ENCODE peak calls at places on chromosomes 5 and 9, in four cellular contexts. L is IMR-90, G is GM12878, D is K562. E is an unnamed sample.
A peak's percentile ranks its signal among the peaks of the same experiment; 100 is the strongest.

GRCh38 chr9:10436771-10437170 is 176.0 kb downstream of the PTPRD start:
- DNase-seq in G (no peak), L (no peak), D (no peak), E (no peak)

GRCh38 chr5:82446765-82447164 is 168.6 kb upstream of the RPS23 start:
- DNase-seq in D (no peak), G (no peak), L (no peak), E (no peak)

GRCh38 chr5:159105318-159106053 is 5.8 kb upstream of the EBF1 start:
- DNase-seq in L (no peak), G (no peak), D (no peak), E (no peak)

GRCh38 chr9:124267271-124267807 is 9.6 kb downstream of the NEK6 start:
- DNase-seq in D (no peak), G (no peak), L (peak; percentile 85), E (peak; percentile 89)

GRCh38 chr5:155897761-155898160 is 429.2 kb upstream of the SGCD start:
- DNase-seq in G (no peak), D (no peak), L (no peak), E (no peak)

GRCh38 chr9:446074-446699 is 231.5 kb downstream of the DOCK8 start:
- DNase-seq in D (no peak), L (no peak), G (no peak), E (no peak)

GRCh38 chr9:115591584-115591984 is 473.6 kb upstream of the TNC start:
- DNase-seq in L (peak; percentile 100), D (peak; percentile 9), G (peak; percentile 5), E (peak; percentile 90)

GRCh38 chr9:5510360-5510931 is at the start of gene PDCD1LG2:
- DNase-seq in L (peak; percentile 84), D (no peak), G (peak; percentile 76), E (peak; percentile 69)

GRCh38 chr5:72584466-72584865 is 77.3 kb upstream of the ZNF366 start:
- DNase-seq in L (no peak), D (no peak), G (peak; percentile 36), E (no peak)

GRCh38 chr5:2293906-2294305 is 411.2 kb upstream of the IRX4 start:
- DNase-seq in G (no peak), D (no peak), L (no peak), E (no peak)

GRCh38 chr5:172944741-172945140 is 14.5 kb upstream of the RPL26L1 start:
- DNase-seq in G (no peak), L (peak; percentile 26), D (no peak), E (no peak)

GRCh38 chr9:134759913-134760312 is 118.3 kb downstream of the COL5A1 start:
- DNase-seq in L (no peak), G (no peak), D (no peak), E (no peak)
- TF ChIP-seq FOS in L (no peak), G (no peak), D (no peak), E (no peak)

DNA sequence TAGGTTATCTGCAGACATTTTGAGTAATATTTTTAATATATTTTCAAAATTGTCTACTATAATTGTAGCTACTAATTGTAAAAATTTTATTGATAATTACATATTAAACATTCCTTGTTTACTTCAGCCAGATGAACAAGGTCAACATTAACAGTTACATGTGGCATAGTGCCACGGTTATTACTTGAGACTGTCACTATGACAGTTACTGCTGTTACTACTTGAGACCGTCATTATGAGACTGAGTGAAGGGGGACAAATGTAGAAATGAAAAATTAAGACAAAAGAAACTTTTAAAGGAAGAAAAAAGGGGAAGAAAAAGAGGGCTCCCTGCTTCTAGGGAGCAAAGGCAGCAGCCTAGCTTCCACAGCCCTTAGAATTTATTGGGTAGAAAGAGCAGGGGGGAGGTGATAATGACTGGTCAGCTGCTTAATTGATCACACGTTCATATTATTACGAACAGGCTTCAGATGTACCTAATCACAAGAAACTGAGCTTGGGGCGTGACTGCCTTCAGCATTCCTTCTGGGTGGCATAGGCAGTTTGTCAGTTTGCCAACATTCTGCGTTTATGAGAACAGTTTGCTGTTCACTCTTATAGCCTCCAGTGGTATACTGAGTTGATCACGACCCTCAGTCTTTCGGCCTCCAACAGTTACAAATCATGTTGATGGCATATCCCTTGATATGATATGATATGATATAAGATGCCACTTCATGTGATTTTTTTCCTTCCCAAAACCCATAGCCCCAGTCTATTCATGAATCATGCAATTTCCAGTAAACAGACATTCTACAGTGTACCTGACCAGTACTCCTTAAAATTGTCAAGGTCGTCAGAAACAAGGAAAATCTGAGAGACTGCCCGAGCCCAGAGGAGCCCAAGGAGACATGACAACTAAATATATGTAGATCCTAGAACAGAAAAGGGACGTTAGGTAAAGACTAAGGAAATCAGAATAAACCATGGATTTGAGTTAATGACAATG is 13.1 kb downstream of the MARCHF6 start:
- DNase-seq in L (peak; percentile 54), D (no peak), G (no peak), E (no peak)
- TF ChIP-seq FOS in L (no peak), D (no peak), G (no peak), E (no peak)

GRCh38 chr5:16253856-16254255 is 74.3 kb upstream of the MARCHF11 start:
- DNase-seq in D (no peak), G (no peak), L (no peak), E (no peak)
- TF ChIP-seq FOS in D (no peak), G (no peak), L (no peak), E (no peak)

GRCh38 chr9:135399000-135399649 is 80.5 kb upstream of the PPP1R26 start:
- DNase-seq in L (no peak), D (no peak), G (no peak), E (no peak)

GRCh38 chr9:135402739-135403695 is 76.6 kb upstream of the PPP1R26 start:
- DNase-seq in L (no peak), G (no peak), D (no peak), E (no peak)

GRCh38 chr9:135402048-135402738 is 77.4 kb upstream of the PPP1R26 start:
- DNase-seq in D (no peak), G (no peak), L (no peak), E (no peak)

GRCh38 chr9:135401218-135401617 is 78.4 kb upstream of the PPP1R26 start:
- DNase-seq in G (no peak), D (no peak), L (no peak), E (no peak)

DNA sequence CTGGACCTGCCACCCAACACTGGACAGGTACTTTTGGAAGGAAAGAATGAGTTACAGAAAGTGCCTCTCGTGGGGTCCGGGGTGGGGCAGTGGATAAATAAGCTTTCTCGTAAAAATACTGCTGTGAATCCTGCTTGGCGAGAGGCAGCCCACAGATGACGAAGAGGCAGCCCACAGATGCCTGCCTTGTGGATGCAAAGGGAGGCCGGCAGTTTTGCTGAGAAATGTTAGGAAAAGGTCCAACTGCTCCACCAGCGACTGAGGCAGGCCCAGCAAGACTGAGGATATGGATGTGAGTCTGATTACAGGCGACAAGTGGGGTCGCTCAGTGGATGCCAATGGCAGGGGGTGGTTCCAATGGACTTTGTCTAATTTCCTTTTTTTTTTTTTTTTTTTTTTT is 79.1 kb upstream of the PPP1R26 start:
- DNase-seq in G (no peak), D (no peak), L (no peak), E (no peak)
- TF ChIP-seq FOS in G (no peak), D (no peak), L (no peak), E (no peak)